ENCODE peak calls at places on chromosomes 2 and 18, in ten cellular contexts. F is Panc1, B is suprapubic skin, E is transverse colon, A is sigmoid colon, K is SK-N-SH, T is GM12878, Z is prostate gland, W is breast epithelium, O is GM23338. J is an unnamed sample.

GRCh38 chr18:63040788-63041410 is 278.7 kb downstream of the BCL2 start:
- DNase-seq in E (no peak), T (peak; percentile 83), B (no peak), Z (no peak), A (no peak), W (no peak), O (no peak), K (no peak), F (no peak), J (no peak)

GRCh38 chr2:235270951-235271350 is 222.9 kb upstream of the AGAP1 start:
- DNase-seq in E (no peak), T (peak; percentile 25), W (no peak), F (no peak), A (no peak), K (no peak), B (no peak), Z (no peak), O (no peak), J (no peak)

GRCh38 chr2:101571951-101572350 is 97.0 kb upstream of the RFX8 start:
- DNase-seq in F (no peak), T (no peak), A (no peak), E (no peak), O (no peak), Z (no peak), W (no peak), K (no peak), B (no peak), J (no peak)

GRCh38 chr2:212385241-212385640 is 153.4 kb downstream of the ERBB4 start:
- DNase-seq in F (no peak), T (no peak), Z (no peak), A (no peak), B (no peak), E (no peak), K (no peak), W (no peak), O (no peak), J (no peak)

GRCh38 chr2:219886615-219887014 is 259.2 kb downstream of the SLC4A3 start:
- DNase-seq in E (no peak), F (no peak), K (no peak), O (peak; percentile 50), Z (no peak), T (no peak), A (no peak), W (no peak), B (no peak), J (no peak)

GRCh38 chr2:98769784-98770183 is 38.9 kb upstream of the MGAT4A start:
- DNase-seq in T (no peak), K (no peak), O (peak; percentile 25), A (no peak), F (no peak), E (no peak), Z (peak; percentile 66), W (peak; percentile 83), B (no peak), J (peak; percentile 40)

GRCh38 chr2:166373539-166373938 is 2.2 kb downstream of the SCN9A start:
- DNase-seq in W (no peak), A (no peak), Z (no peak), T (no peak), K (no peak), O (no peak), F (no peak), E (no peak), B (no peak), J (no peak)

GRCh38 chr18:25350561-25351201 is 1.3 kb downstream of the ZNF521 start:
- DNase-seq in B (peak; percentile 75), A (peak; percentile 78), W (peak; percentile 39), O (peak; percentile 44), F (no peak), Z (no peak), E (peak; percentile 12), T (no peak), K (peak; percentile 72), J (no peak)

GRCh38 chr18:45658756-45659155 is 43.5 kb downstream of the SLC14A2 start:
- DNase-seq in B (no peak), K (no peak), T (no peak), W (no peak), F (no peak), O (no peak), A (no peak), E (no peak), Z (no peak), J (no peak)

GRCh38 chr2:238274152-238274865 is 14.1 kb downstream of the PER2 start:
- DNase-seq in A (no peak), O (no peak), F (no peak), B (no peak), K (no peak), T (no peak), E (peak; percentile 47), W (no peak), Z (no peak), J (no peak)

GRCh38 chr2:212811036-212811805 is 272.6 kb upstream of the ERBB4 start:
- DNase-seq in B (no peak), E (no peak), T (no peak), Z (no peak), F (no peak), W (no peak), O (no peak), K (no peak), A (no peak), J (no peak)

GRCh38 chr2:181876614-181877063 is 14.9 kb upstream of the ITPRID2 start:
- DNase-seq in T (no peak), O (no peak), A (no peak), F (no peak), W (no peak), B (no peak), E (peak; percentile 62), K (no peak), Z (no peak), J (no peak)

GRCh38 chr2:1497122-1497611 is 83.9 kb downstream of the TPO start:
- DNase-seq in E (no peak), Z (no peak), F (no peak), T (no peak), W (no peak), A (peak; percentile 57), O (no peak), K (no peak), B (peak; percentile 37), J (no peak)

GRCh38 chr18:33560686-33561370 is 17.2 kb upstream of the ASXL3 start:
- DNase-seq in K (peak; percentile 34), B (no peak), T (peak; percentile 11), F (no peak), W (no peak), Z (no peak), E (no peak), A (no peak), O (peak; percentile 29), J (peak; percentile 7)

GRCh38 chr2:233116946-233117345 is 56.8 kb downstream of the INPP5D start:
- DNase-seq in E (no peak), F (no peak), A (no peak), B (peak; percentile 31), W (no peak), O (no peak), Z (no peak), T (no peak), K (no peak), J (no peak)

GRCh38 chr2:86020984-86021383 is 84.7 kb downstream of the POLR1A start:
- DNase-seq in T (no peak), F (no peak), B (peak; percentile 81), O (no peak), Z (no peak), A (peak; percentile 78), W (no peak), K (no peak), E (no peak), J (no peak)

GRCh38 chr2:55010149-55010591 is 40.1 kb downstream of the RTN4 start:
- DNase-seq in E (peak; percentile 75), A (peak; percentile 73), T (peak; percentile 60), W (peak; percentile 60), B (peak; percentile 70), F (no peak), Z (peak; percentile 64), K (no peak), O (no peak), J (no peak)

GRCh38 chr2:19140463-19141208 is 217.8 kb downstream of the OSR1 start:
- DNase-seq in B (no peak), K (no peak), O (no peak), W (no peak), A (no peak), Z (peak; percentile 53), E (no peak), T (no peak), F (peak; percentile 89), J (peak; percentile 99)
- TF ChIP-seq POLR2AphosphoS5 in B (no peak), K (no peak), O (no peak), W (peak; percentile 34), A (no peak), Z (peak; percentile 51), E (no peak), T (no peak), F (peak; percentile 49), J (no peak)

GRCh38 chr2:57669570-57669969 is 377.0 kb upstream of the VRK2 start:
- DNase-seq in K (no peak), F (no peak), Z (no peak), E (no peak), W (no peak), B (no peak), O (no peak), A (no peak), T (no peak), J (no peak)

GRCh38 chr2:57677296-57677695 is 369.3 kb upstream of the VRK2 start:
- DNase-seq in K (no peak), E (no peak), F (no peak), T (no peak), B (no peak), A (no peak), W (no peak), Z (no peak), O (no peak), J (no peak)

DNA sequence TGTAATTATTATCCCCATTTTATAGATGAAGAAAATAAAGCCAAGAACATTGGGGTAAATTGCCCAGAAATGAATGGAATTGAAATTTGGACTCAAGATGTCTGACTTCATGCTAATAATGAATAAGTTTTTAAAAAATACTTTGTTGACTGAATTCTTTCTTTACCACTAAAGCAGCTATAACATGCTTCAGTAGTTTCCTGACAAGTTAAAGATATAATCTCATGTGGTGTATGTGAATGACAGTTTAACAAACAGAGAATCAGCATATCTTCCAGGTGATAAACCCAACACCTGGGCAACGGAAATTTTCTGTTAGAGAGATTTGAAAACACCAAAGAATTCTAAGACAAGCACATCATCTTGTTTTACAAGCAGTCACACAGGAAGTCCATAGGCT is 372.6 kb upstream of the VRK2 start:
- DNase-seq in E (no peak), O (no peak), K (no peak), Z (no peak), F (no peak), W (no peak), B (no peak), A (no peak), T (no peak), J (no peak)
- TF ChIP-seq POLR2AphosphoS5 in E (no peak), O (no peak), K (no peak), Z (no peak), F (no peak), W (no peak), B (no peak), A (no peak), T (no peak), J (no peak)

GRCh38 chr18:26547302-26548143 is 830 bp downstream of the KCTD1 start:
- DNase-seq in B (peak; percentile 70), O (peak; percentile 92), K (peak; percentile 90), F (no peak), A (peak; percentile 86), W (peak; percentile 73), T (no peak), E (peak; percentile 60), Z (peak; percentile 84), J (no peak)
- TF ChIP-seq POLR2AphosphoS5 in B (no peak), O (no peak), K (no peak), F (no peak), A (no peak), W (peak; percentile 8), T (no peak), E (no peak), Z (peak; percentile 23), J (no peak)

GRCh38 chr2:49860834-49861233 is 706.5 kb upstream of the FSHR start:
- DNase-seq in Z (no peak), K (no peak), F (no peak), E (no peak), A (no peak), B (no peak), O (no peak), W (no peak), T (no peak), J (no peak)
- TF ChIP-seq POLR2AphosphoS5 in Z (no peak), K (no peak), F (no peak), E (no peak), A (no peak), B (no peak), O (no peak), W (no peak), T (no peak), J (no peak)